ENCODE peak calls at places on chromosomes 11 and 22, in four cellular contexts. P is IMR-90, J is H9, B is H1. G is an unnamed sample.

GRCh38 chr11:102622258-102622657 is 2.9 kb downstream of the MMP20 start:
- DNase-seq in B (no peak), J (no peak), P (no peak), G (no peak)

GRCh38 chr11:66936326-66936725 is 21.9 kb downstream of the PC start:
- DNase-seq in P (peak), B (no peak), J (no peak), G (no peak)

GRCh38 chr11:128424867-128425285 is 162.5 kb downstream of the ETS1 start:
- DNase-seq in P (peak), J (no peak), B (no peak), G (peak)

GRCh38 chr22:46522743-46523300 is 14.6 kb downstream of the CELSR1 start:
- DNase-seq in J (no peak), P (no peak), B (no peak), G (no peak)

GRCh38 chr11:83924987-83925542 is 638.9 kb upstream of the CCDC90B start:
- DNase-seq in B (no peak), P (no peak), J (no peak), G (no peak)

GRCh38 chr22:48594016-48594756 is 1233.5 kb downstream of the BRD1 start:
- DNase-seq in P (no peak), B (no peak), J (no peak), G (no peak)

GRCh38 chr11:17734986-17735822 is 623 bp downstream of the KCNC1 start:
- DNase-seq in B (peak), P (peak), J (peak), G (peak)

GRCh38 chr22:26502688-26503561 is 9.3 kb downstream of the TFIP11 start:
- DNase-seq in P (peak), J (peak), B (peak), G (peak)

GRCh38 chr11:72921028-72921716 is 107.0 kb downstream of the ATG16L2 start:
- DNase-seq in J (no peak), P (no peak), B (no peak), G (no peak)

GRCh38 chr11:59186130-59186594 is 14.2 kb downstream of the DTX4 start:
- DNase-seq in J (peak), B (peak), P (no peak), G (peak)

GRCh38 chr11:67585911-67586310 is 2.3 kb downstream of the GSTP1 start:
- DNase-seq in P (no peak), B (no peak), J (no peak), G (no peak)

GRCh38 chr11:57311109-57311936 is 13.4 kb downstream of the TNKS1BP1 start:
- DNase-seq in P (peak), J (peak), B (peak), G (peak)

GRCh38 chr11:102914238-102915043 is 39.7 kb upstream of the MMP12 start:
- DNase-seq in B (peak), P (peak), J (peak), G (peak)

GRCh38 chr11:11620966-11621880 is 582 bp downstream of the GALNT18 start:
- DNase-seq in J (no peak), B (no peak), P (peak), G (no peak)

DNA sequence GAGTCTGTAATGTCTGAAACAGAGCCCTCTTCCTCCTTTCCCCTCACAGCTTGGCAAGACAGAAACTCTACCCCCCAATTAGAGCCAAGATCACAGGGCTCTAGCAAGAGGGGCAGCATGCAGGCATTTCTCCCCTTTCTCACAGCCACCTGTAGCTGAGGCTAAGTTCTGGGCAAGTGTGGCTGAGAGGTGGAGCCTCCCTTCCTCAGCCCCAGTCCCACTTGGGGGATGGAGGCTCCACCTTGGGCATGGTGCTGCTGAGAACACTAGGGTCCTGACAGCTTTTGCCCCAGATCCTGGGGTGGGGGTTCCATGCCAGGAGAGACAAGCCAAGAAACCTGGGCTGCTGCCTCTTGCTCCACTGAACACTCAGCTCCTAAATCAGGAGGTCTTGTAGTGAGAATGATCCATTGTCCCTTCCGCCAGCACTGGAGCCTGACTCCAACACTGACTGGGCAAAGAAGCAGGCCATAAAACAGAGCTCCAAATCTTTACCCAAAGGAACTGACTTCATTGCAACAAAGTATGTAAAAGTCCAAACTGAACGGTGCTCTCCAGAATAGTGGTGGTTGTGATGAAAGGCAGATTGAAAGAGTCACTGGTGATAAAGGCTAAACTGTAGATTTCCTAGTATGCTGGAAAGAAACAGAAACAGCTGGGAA is 25.6 kb downstream of the NARS2 start:
- DNase-seq in J (no peak), P (no peak), B (no peak), G (no peak)
- H3K4ac ChIP-seq in J (no peak), P (no peak), B (peak), G (no peak)

GRCh38 chr11:63144121-63144520 is at the start of gene SLC22A24:
- DNase-seq in B (no peak), J (no peak), P (no peak), G (no peak)
- H3K56ac ChIP-seq in B (no peak), J (no peak), P (no peak), G (no peak)

DNA sequence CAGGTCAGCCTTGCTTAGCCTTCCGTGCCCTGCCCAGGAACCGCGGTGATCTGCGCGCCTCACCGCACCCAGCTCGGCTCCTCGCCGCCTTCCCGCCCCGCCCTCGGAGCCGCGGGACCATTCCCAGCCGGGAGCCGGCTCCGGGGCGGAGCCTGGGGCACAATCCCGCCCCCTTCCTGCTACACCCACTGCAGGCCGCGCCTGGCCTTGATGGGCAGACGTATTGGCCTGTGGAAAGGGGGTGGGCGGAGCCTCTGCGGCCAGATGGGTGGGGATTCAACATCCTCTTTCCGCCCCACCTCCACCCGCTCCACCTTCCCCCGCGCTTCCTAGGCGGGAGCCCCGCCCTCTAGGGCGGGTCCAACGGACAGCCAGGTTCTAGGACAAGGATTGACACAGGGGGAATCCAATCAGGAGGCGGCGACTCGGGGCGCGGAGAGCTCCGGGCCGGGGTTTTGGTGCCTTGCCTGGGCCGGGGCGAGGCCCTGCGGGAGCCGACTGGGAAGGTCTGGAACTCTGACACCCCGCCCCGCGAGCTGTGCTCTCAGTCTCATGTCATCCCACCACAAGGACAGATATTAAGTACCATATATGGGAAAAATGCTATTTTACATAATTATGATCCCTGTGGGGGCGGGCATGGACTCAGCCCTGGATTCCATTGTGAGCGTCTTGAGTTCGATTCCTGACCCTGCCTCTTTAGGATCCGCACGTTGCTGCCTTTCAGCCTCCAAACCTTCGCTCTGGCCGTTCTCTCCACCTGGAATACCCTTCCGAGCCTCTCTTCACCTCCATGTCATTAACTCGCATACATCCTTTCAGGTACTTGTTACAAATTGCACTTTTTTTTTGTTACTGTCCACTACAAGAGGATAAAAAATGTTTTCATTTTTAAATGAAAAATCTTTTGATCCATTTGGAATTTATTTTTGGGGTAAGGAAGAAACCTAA is at the start of gene MYH9:
- DNase-seq in J (peak), B (peak), P (peak), G (peak)
- H3K4ac ChIP-seq in J (no peak), B (no peak), P (peak), G (peak)

GRCh38 chr11:36441610-36442208 is 68.4 kb downstream of the TRAF6 start:
- DNase-seq in J (no peak), B (no peak), P (no peak), G (no peak)
- H3K56ac ChIP-seq in J (no peak), B (no peak), P (no peak), G (no peak)

GRCh38 chr11:14567064-14567651 is 47.0 kb upstream of the PSMA1 start:
- DNase-seq in B (no peak), P (no peak), J (no peak), G (no peak)
- H3K4ac ChIP-seq in B (no peak), P (no peak), J (no peak), G (no peak)

GRCh38 chr11:120310875-120311274 is 14.2 kb upstream of the TLCD5 start:
- DNase-seq in B (no peak), J (no peak), P (no peak), G (no peak)
- H3K56ac ChIP-seq in B (no peak), J (no peak), P (no peak), G (no peak)

DNA sequence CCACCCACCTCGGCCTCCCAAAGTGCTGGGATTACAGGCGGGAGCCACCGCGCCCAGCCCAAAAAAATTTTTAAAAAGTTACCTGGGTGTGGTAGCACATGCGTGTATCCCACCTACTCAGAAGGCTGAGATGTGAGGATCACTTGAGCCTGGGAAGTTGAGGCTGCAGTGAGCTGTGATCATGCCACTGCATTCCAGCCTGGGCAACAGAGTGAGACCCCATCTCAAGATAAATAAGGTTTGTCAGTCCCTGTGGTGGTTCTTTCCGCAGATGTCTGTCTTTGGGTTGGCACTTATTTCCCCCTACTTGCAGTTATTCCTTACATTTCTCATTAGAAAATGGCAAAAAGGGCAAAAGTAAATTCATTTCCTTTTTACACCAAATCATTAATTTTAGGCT is 8.0 kb downstream of the MARK2 start:
- DNase-seq in P (no peak), J (no peak), B (no peak), G (no peak)
- H3K4ac ChIP-seq in P (no peak), J (no peak), B (no peak), G (no peak)

GRCh38 chr22:33909075-33909458 is 11.2 kb downstream of the LARGE1 start:
- DNase-seq in B (no peak), P (peak), J (no peak), G (no peak)
- H3K56ac ChIP-seq in B (no peak), P (no peak), J (no peak), G (no peak)

GRCh38 chr11:15707194-15707593 is 592.5 kb downstream of the INSC start:
- DNase-seq in P (no peak), B (no peak), J (no peak), G (no peak)
- H3K4ac ChIP-seq in P (peak), B (no peak), J (no peak), G (no peak)